ENCODE peak calls at places on chromosomes 12 and 14, in ten cellular contexts. Q, L, N, I, Z, G, H, Y, M and P are unnamed samples.

GRCh38 chr14:97336179-97336578 is 539.0 kb downstream of the VRK1 start:
- DNase-seq in Q (no peak), L (no peak), N (no peak), I (no peak), Z (no peak), G (no peak), H (no peak), Y (no peak), M (no peak), P (no peak)

GRCh38 chr14:23729720-23730387 is 93.7 kb downstream of the DHRS2 start:
- DNase-seq in Q (no peak), L (no peak), N (no peak), I (no peak), Z (no peak), G (no peak), H (no peak), Y (no peak), M (no peak), P (no peak)

GRCh38 chr14:104221071-104221625 is 82.8 kb downstream of the KIF26A start:
- DNase-seq in Q (no peak), L (no peak), N (no peak), I (no peak), Z (no peak), G (no peak), H (no peak), Y (no peak), M (no peak), P (no peak)

GRCh38 chr14:64760146-64760755 is 56.0 kb downstream of the PLEKHG3 start:
- DNase-seq in Q (peak; percentile 23), L (peak; percentile 65), N (peak; percentile 29), I (no peak), Z (peak; percentile 79), G (peak; percentile 75), H (peak; percentile 70), Y (peak; percentile 22), M (peak; percentile 2), P (no peak)

GRCh38 chr12:88574278-88574677 is 6.0 kb downstream of the KITLG start:
- DNase-seq in Q (no peak), L (peak; percentile 18), N (no peak), I (no peak), Z (no peak), G (no peak), H (no peak), Y (peak; percentile 42), M (no peak), P (no peak)

GRCh38 chr14:93975791-93976476 is 436 bp downstream of the ASB2 start:
- DNase-seq in Q (no peak), L (no peak), N (no peak), I (peak; percentile 28), Z (no peak), G (no peak), H (no peak), Y (peak; percentile 21), M (no peak), P (no peak)

GRCh38 chr14:21087294-21088091 is 11.0 kb downstream of the ZNF219 start:
- DNase-seq in Q (peak; percentile 96), L (peak; percentile 98), N (peak; percentile 98), I (peak; percentile 82), Z (peak; percentile 66), G (no peak), H (peak; percentile 86), Y (peak; percentile 85), M (peak; percentile 45), P (no peak)

GRCh38 chr14:66495214-66496098 is 9.3 kb downstream of the CCDC196 start:
- DNase-seq in Q (no peak), L (peak; percentile 90), N (peak; percentile 45), I (peak; percentile 83), Z (peak; percentile 15), G (peak; percentile 16), H (peak; percentile 62), Y (peak; percentile 65), M (peak; percentile 83), P (peak; percentile 44)

GRCh38 chr12:122830517-122831214 is 4.6 kb upstream of the HIP1R start:
- DNase-seq in Q (no peak), L (peak; percentile 79), N (peak; percentile 79), I (no peak), Z (no peak), G (no peak), H (no peak), Y (peak; percentile 96), M (no peak), P (no peak)